ENCODE peak calls at places on chromosome 1, in five cellular contexts. Y is RWPE1, A is K562, T is uterus, O is hippocampal formation. X is an unnamed sample.

GRCh38 chr1:161020573-161021167 is at the start of gene F11R:
- DNase-seq in Y (peak), A (peak), T (peak), O (no peak), X (peak)

GRCh38 chr1:7262611-7263010 is 477.4 kb downstream of the CAMTA1 start:
- DNase-seq in O (no peak), T (no peak), A (no peak), Y (no peak), X (peak)

GRCh38 chr1:225709101-225709500 is 56.2 kb upstream of the ENAH start:
- DNase-seq in O (no peak), Y (peak), A (no peak), T (no peak), X (peak)

GRCh38 chr1:73711089-73711488 is 486.9 kb downstream of the LRRIQ3 start:
- DNase-seq in O (no peak), A (no peak), T (no peak), Y (no peak), X (no peak)

GRCh38 chr1:177913762-177914540 is 55.9 kb downstream of the SEC16B start:
- DNase-seq in T (no peak), O (peak), Y (peak), A (no peak), X (peak)

GRCh38 chr1:220366269-220366668 is 94.0 kb upstream of the RAB3GAP2 start:
- DNase-seq in A (no peak), T (no peak), O (no peak), Y (no peak), X (no peak)

GRCh38 chr1:218344814-218345672 is at the start of gene TGFB2:
- DNase-seq in Y (peak), O (peak), A (peak), T (peak), X (peak)

GRCh38 chr1:31658721-31659120 is 14.0 kb upstream of the PEF1 start:
- DNase-seq in A (no peak), O (no peak), T (no peak), Y (no peak), X (no peak)